ENCODE peak calls at places on chromosomes 11 and 22, in four cellular contexts. F, Z, D and J are unnamed samples.
A peak's percentile ranks its signal among the peaks of the same experiment; 100 is the strongest.

GRCh38 chr22:32206774-32207758 is 2.2 kb upstream of the RFPL2 start:
- DNase-seq in F (peak; percentile 66), Z (peak; percentile 40), D (no peak), J (no peak)

GRCh38 chr11:64356498-64357411 is 2.2 kb upstream of the RPS6KA4 start:
- DNase-seq in F (peak; percentile 62), Z (peak; percentile 68), D (no peak), J (no peak)

GRCh38 chr11:130467116-130467990 is 18.9 kb downstream of the ADAMTS15 start:
- DNase-seq in F (no peak), Z (no peak), D (no peak), J (no peak)

GRCh38 chr11:119100246-119100959 is 1.2 kb downstream of the DPAGT1 start:
- DNase-seq in F (no peak), Z (no peak), D (no peak), J (no peak)

GRCh38 chr11:117639601-117640000 is 157.4 kb downstream of the DSCAML1 start:
- DNase-seq in F (no peak), Z (no peak), D (no peak), J (no peak)

GRCh38 chr11:13955971-13956421 is 6.5 kb upstream of the SPON1 start:
- DNase-seq in F (peak; percentile 73), Z (peak; percentile 37), D (peak; percentile 25), J (peak; percentile 58)

GRCh38 chr22:41526802-41527799 is 17.2 kb downstream of the POLR3H start:
- DNase-seq in F (peak; percentile 81), Z (peak; percentile 67), D (peak; percentile 50), J (peak; percentile 64)

GRCh38 chr11:104476898-104477297 is 313.0 kb upstream of the PDGFD start:
- DNase-seq in F (no peak), Z (no peak), D (no peak), J (no peak)

GRCh38 chr22:48942698-48943566 is 884.7 kb downstream of the BRD1 start:
- DNase-seq in F (no peak), Z (no peak), D (no peak), J (no peak)

GRCh38 chr11:84714316-84714780 is 912.8 kb downstream of the DLG2 start:
- DNase-seq in F (peak; percentile 71), Z (peak; percentile 40), D (peak; percentile 29), J (no peak)

GRCh38 chr11:75432911-75433321 is at the start of gene KLHL35:
- DNase-seq in F (no peak), Z (peak; percentile 42), D (no peak), J (no peak)

GRCh38 chr11:26626346-26626745 is 54.3 kb upstream of the MUC15 start:
- DNase-seq in F (no peak), Z (no peak), D (no peak), J (no peak)

GRCh38 chr11:127274328-127274676 is 273.7 kb upstream of the KIRREL3 start:
- DNase-seq in F (no peak), Z (no peak), D (no peak), J (no peak)

GRCh38 chr11:120216426-120217102 is 5.7 kb downstream of the OAF start:
- DNase-seq in F (no peak), Z (no peak), D (peak; percentile 15), J (no peak)

GRCh38 chr11:120219157-120219934 is 8.5 kb downstream of the OAF start:
- DNase-seq in F (peak; percentile 79), Z (no peak), D (peak; percentile 52), J (no peak)

GRCh38 chr11:120218695-120219033 is 7.8 kb downstream of the OAF start:
- DNase-seq in F (no peak), Z (no peak), D (no peak), J (no peak)

GRCh38 chr11:120217526-120217925 is 6.7 kb downstream of the OAF start:
- DNase-seq in F (no peak), Z (no peak), D (no peak), J (no peak)

DNA sequence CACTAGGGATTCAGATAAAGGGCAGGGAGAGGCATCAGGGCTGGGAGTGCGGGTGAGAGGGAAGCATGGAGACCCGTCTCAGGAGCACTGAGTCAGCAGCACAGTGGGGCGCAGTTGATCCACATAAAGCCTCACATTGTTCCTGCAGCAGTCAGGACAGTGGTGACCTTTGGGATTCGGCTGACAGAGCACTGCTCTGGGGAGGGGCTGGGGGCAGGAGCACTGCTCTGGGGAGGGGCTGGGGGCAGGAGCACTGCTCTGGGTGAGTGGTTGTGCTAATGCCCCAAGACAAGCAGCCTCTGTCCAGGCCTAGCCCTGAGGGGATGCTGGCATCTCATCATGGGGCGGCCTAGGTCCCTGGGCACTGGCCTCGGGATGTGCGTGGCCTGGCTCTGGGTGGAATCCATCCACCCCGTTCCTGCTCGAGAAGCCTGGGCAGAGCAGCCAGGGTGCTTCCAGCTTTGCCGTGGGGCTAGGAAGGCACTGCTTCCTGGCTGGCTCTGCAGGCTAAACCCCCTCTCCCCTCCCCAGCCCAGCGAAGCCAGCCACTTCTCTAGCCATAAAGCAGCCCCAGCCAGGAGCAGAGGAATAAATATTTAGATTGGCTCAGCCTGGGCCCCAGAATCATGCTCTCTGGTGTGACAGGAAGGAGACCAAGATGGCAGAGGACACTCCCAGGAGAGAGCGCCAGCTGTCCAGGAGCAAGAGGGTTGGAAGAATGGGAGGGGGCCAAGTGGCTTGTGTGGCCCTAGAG is 7.3 kb downstream of the OAF start:
- DNase-seq in F (peak; percentile 77), Z (no peak), D (no peak), J (no peak)
- H3K4me1 ChIP-seq in F (peaks cover 7% of the 10 kb centered on the region), Z (peaks cover 19% of the 10 kb centered on the region), D (peaks cover 94% of the 10 kb centered on the region), J (no peaks in the 10 kb centered on the region)

GRCh38 chr11:47924184-47924671 is 56.1 kb upstream of the PTPRJ start:
- DNase-seq in F (no peak), Z (peak; percentile 90), D (no peak), J (no peak)

GRCh38 chr11:47918370-47918690 is 62.0 kb upstream of the PTPRJ start:
- DNase-seq in F (no peak), Z (no peak), D (no peak), J (no peak)

GRCh38 chr11:47918882-47919495 is 61.4 kb upstream of the PTPRJ start:
- DNase-seq in F (peak; percentile 34), Z (no peak), D (no peak), J (no peak)

GRCh38 chr11:47928426-47928825 is 51.9 kb upstream of the PTPRJ start:
- DNase-seq in F (no peak), Z (no peak), D (no peak), J (no peak)

DNA sequence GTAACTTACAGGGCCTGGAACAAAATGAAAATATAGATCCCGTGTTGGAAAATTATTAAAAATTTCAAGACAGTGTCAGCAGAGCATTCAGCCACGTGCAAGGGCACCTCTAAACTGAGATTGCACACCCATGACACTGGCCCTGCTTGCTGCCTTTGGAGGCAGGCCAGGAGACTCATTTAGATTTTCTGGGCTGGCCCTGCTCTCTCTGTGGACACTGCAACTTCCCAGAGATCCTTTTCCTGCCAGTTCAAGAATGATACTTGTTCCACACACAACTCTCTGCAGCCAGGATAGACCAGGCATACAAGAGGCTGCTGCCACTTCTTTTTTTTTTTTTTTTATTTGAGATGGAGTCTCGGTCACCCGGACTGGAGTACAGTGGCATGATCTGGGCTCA is 56.7 kb upstream of the PTPRJ start:
- DNase-seq in F (peak; percentile 73), Z (no peak), D (peak; percentile 40), J (no peak)
- H3K27ac ChIP-seq in F (no peak overlapping the region), Z (peak overlapping the region; percentile 89), D (peak overlapping the region; percentile 55), J (no peak overlapping the region)

DNA sequence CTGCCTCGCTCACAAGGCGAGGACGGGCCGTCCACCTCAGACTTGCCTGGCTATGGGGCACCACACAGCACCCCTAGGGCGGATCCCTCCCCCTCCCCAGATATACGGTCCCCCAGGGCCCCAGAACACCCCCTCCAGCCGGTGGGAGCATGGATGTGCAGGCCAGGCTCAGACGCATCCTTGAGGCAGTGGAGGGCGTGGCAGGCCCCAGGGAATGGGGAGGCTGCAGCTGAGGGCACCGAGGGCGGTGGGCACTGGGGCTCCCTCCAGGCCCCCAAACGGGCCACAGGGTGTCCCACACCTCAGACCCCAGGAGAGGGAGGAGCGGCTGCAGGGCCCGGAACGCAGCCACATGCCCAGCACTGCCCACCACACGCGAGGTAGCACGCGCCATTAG is 12.1 kb downstream of the TTLL8 start:
- DNase-seq in F (no peak), Z (no peak), D (no peak), J (peak; percentile 30)
- H3K4me1 ChIP-seq in F (no peaks in the 10 kb centered on the region), Z (no peaks in the 10 kb centered on the region), D (no peaks in the 10 kb centered on the region), J (no peaks in the 10 kb centered on the region)

DNA sequence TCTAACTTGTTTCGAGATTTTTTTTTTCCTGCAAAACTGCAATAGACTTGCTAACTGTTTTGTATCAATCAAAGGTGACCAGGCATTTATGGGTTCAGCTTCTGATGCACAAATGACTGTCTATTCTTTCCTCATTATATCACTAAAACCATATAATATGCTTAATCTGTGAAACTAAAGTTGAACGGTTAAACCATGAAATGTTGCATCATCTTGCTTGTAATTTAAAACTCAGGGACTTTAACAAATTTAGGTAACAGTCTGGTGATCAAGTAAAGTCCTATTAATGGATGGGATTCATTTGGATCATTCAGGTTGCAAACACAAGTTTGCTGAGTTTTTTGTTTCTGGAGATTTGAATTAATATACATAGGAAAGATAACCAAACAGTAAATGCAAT is 232.0 kb upstream of the LUZP2 start:
- DNase-seq in F (no peak), Z (no peak), D (no peak), J (no peak)
- H3K27ac ChIP-seq in F (no peak overlapping the region), Z (no peak overlapping the region), D (no peak overlapping the region), J (no peak overlapping the region)

GRCh38 chr11:121449626-121450025 is 2.5 kb upstream of the SORL1 start:
- DNase-seq in F (no peak), Z (no peak), D (no peak), J (no peak)

GRCh38 chr11:121452609-121453150 is at the start of gene SORL1-AS1:
- DNase-seq in F (no peak), Z (no peak), D (no peak), J (peak; percentile 63)

GRCh38 chr11:121451982-121452608 is at the start of gene SORL1:
- DNase-seq in F (peak; percentile 93), Z (peak; percentile 70), D (peak; percentile 72), J (peak; percentile 61)

GRCh38 chr11:121450424-121450823 is 1.7 kb upstream of the SORL1 start:
- DNase-seq in F (no peak), Z (no peak), D (no peak), J (no peak)

DNA sequence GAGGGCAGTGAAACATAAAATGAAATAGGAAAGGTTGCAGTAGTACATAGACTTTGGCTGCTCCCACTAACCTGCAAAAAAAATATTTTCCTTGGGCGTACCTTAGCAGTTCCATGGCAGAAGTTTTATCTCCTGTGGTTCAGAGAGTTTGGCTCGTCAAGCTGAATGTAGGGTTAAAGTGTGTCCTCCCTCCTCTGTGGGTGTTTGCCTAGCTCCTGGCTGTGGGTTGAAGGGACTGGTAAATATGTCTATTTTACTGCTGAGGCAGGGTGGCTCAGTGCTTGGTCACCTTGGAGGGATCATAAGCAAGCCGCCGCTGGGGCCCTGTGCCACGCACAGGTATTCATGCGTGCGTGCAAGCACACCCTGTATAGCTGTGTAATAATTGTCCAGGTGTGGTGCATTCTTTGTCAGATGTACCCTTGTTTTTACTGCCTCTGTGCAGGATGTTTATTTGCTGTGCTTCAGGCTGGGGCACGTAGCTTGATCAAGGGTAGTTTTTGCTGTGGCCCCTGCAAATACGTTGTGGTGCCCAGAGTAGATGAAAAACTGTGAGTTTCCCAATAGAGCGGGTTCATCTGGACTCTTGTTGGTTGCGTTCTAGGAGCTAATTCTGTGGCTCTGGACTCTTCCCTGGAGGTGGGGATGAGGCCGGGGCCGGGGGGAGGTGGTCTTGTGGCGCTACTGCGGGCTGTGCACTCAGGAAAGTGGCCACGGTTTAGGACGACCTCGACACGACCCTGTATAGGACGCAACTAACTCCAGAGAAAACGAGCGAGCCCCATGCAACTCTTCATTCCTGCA is 734 bp upstream of the SORL1 start:
- DNase-seq in F (no peak), Z (no peak), D (no peak), J (no peak)
- H3K4me1 ChIP-seq in F (peaks cover 2% of the 10 kb centered on the region), Z (no peaks in the 10 kb centered on the region), D (peaks cover 14% of the 10 kb centered on the region), J (peaks cover 74% of the 10 kb centered on the region)